ENCODE peak calls at places on chromosomes 7 and 10, in four cellular contexts. G, M, C and Z are unnamed samples.

GRCh38 chr10:6176691-6177231 is 26.0 kb upstream of the PFKFB3 start:
- DNase-seq in G (peak), M (no peak), C (no peak), Z (no peak)

GRCh38 chr7:89002942-89003618 is 207.5 kb upstream of the TEX47 start:
- DNase-seq in G (no peak), M (no peak), C (no peak), Z (no peak)

GRCh38 chr7:141358376-141358775 is 192.8 kb upstream of the AGK start:
- DNase-seq in G (no peak), M (no peak), C (no peak), Z (no peak)

GRCh38 chr7:26399747-26400146 is 108.1 kb downstream of the SNX10 start:
- DNase-seq in G (no peak), M (no peak), C (no peak), Z (no peak)

GRCh38 chr10:113202011-113202410 is 252.0 kb downstream of the TCF7L2 start:
- DNase-seq in G (no peak), M (no peak), C (no peak), Z (no peak)

GRCh38 chr7:151005566-151005965 is 14.7 kb downstream of the NOS3 start:
- DNase-seq in G (no peak), M (no peak), C (no peak), Z (no peak)

GRCh38 chr10:88820990-88821389 is 18.5 kb downstream of the LIPM start:
- DNase-seq in G (peak), M (no peak), C (peak), Z (peak)

GRCh38 chr7:101882595-101883564 is 65.5 kb downstream of the CUX1 start:
- DNase-seq in G (peak), M (peak), C (peak), Z (peak)

GRCh38 chr7:141992154-141992553 is 3.5 kb upstream of the MGAM start:
- DNase-seq in G (no peak), M (no peak), C (no peak), Z (no peak)

GRCh38 chr10:113126506-113127192 is 176.6 kb downstream of the TCF7L2 start:
- DNase-seq in G (peak), M (peak), C (peak), Z (peak)

GRCh38 chr7:44215531-44215930 is 14.8 kb downstream of the YKT6 start:
- DNase-seq in G (no peak), M (peak), C (no peak), Z (no peak)

GRCh38 chr10:132103116-132103910 is 37.6 kb downstream of the JAKMIP3 start:
- DNase-seq in G (no peak), M (peak), C (no peak), Z (no peak)

GRCh38 chr10:14953452-14954000 is 370 bp downstream of the DCLRE1C start:
- DNase-seq in G (peak), M (peak), C (peak), Z (peak)

GRCh38 chr10:3783721-3784432 is 1.1 kb downstream of the KLF6 start:
- DNase-seq in G (peak), M (no peak), C (no peak), Z (no peak)

GRCh38 chr10:112389147-112389822 is 15.4 kb downstream of the ACSL5 start:
- DNase-seq in G (peak), M (no peak), C (peak), Z (no peak)

GRCh38 chr7:33707427-33707826 is 197.9 kb upstream of the BMPER start:
- DNase-seq in G (no peak), M (no peak), C (no peak), Z (no peak)

GRCh38 chr7:55258631-55259030 is 106.5 kb upstream of the LANCL2 start:
- DNase-seq in G (no peak), M (no peak), C (no peak), Z (no peak)

GRCh38 chr7:12839508-12840153 is 152.2 kb downstream of the ARL4A start:
- DNase-seq in G (no peak), M (no peak), C (no peak), Z (no peak)

GRCh38 chr7:146119016-146119415 is 2.4 kb downstream of the CNTNAP2 start:
- DNase-seq in G (no peak), M (no peak), C (no peak), Z (no peak)

GRCh38 chr7:43071604-43072003 is 40.8 kb upstream of the HECW1 start:
- DNase-seq in G (peak), M (no peak), C (no peak), Z (no peak)

GRCh38 chr10:48776528-48776927 is 91.9 kb downstream of the WDFY4 start:
- DNase-seq in G (no peak), M (no peak), C (no peak), Z (no peak)

GRCh38 chr7:141708053-141708452 is at the start of gene WEE2:
- DNase-seq in G (no peak), M (no peak), C (no peak), Z (no peak)

GRCh38 chr7:47435889-47436312 is 146.0 kb downstream of the TNS3 start:
- DNase-seq in G (peak), M (no peak), C (peak), Z (peak)

GRCh38 chr10:128686638-128687278 is 560.5 kb upstream of the MKI67 start:
- DNase-seq in G (no peak), M (no peak), C (no peak), Z (no peak)

GRCh38 chr10:48910557-48910956 is 29.1 kb downstream of the LRRC18 start:
- DNase-seq in G (no peak), M (no peak), C (no peak), Z (no peak)

GRCh38 chr7:30469303-30469702 is 9.3 kb downstream of the NOD1 start:
- DNase-seq in G (peak), M (no peak), C (peak), Z (peak)

GRCh38 chr7:78437118-78437517 is 638.5 kb downstream of the PHTF2 start:
- DNase-seq in G (peak), M (no peak), C (no peak), Z (peak)

GRCh38 chr7:22255834-22256233 is 101.1 kb downstream of the RAPGEF5 start:
- DNase-seq in G (no peak), M (no peak), C (no peak), Z (no peak)

GRCh38 chr10:86962981-86963310 is 4.5 kb downstream of the SNCG start:
- DNase-seq in G (no peak), M (no peak), C (no peak), Z (no peak)

GRCh38 chr10:122237326-122237725 is 33.8 kb upstream of the BTBD16 start:
- DNase-seq in G (no peak), M (no peak), C (no peak), Z (no peak)

GRCh38 chr10:13759167-13759566 is 172.4 kb downstream of the PRPF18 start:
- DNase-seq in G (peak), M (no peak), C (no peak), Z (no peak)

GRCh38 chr10:11058965-11059364 is 41.3 kb downstream of the CELF2 start:
- DNase-seq in G (peak), M (no peak), C (peak), Z (peak)

GRCh38 chr7:54799792-54800191 is 40.8 kb upstream of the SEC61G start:
- DNase-seq in G (no peak), M (no peak), C (no peak), Z (no peak)

GRCh38 chr10:60718891-60719290 is 59.4 kb upstream of the CDK1 start:
- DNase-seq in G (no peak), M (no peak), C (peak), Z (no peak)
- TF ChIP-seq CTCF in G (no peak), M (no peak), C (no peak), Z (no peak)

GRCh38 chr7:2231992-2232765 is 566 bp downstream of the MAD1L1 start:
- DNase-seq in G (no peak), M (peak), C (no peak), Z (no peak)
- H3K27ac ChIP-seq in G (peak), M (no peak), C (peak), Z (no peak)

DNA sequence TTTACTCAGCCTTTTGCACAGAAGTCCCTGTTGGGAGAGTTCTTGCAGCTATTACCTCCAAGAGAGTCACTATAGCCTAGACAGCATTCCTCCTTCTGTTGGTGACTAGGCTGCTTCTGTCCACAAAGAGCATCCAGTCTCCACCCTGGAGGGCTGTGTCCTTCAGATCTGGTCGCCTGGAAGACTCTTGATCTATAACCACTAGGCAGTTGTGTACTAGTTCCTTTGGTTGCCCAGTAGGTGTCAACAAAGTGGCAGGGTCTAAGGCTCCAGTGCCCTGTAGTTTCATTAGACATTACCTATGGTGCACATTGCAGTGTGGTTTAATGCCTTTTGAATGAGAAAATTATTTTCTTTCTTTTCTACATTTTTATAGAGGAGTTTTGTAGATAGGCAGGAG is 11.3 kb upstream of the AKR1C2 start:
- DNase-seq in G (no peak), M (no peak), C (no peak), Z (no peak)
- TF ChIP-seq CTCF in G (no peak), M (peak), C (no peak), Z (no peak)

GRCh38 chr10:92124020-92124419 is 166.9 kb downstream of the CPEB3 start:
- DNase-seq in G (no peak), M (no peak), C (no peak), Z (no peak)
- H3K27ac ChIP-seq in G (no peak), M (peak), C (no peak), Z (no peak)

GRCh38 chr10:54402576-54402975 is 398.5 kb downstream of the PCDH15 start:
- DNase-seq in G (peak), M (no peak), C (peak), Z (no peak)
- TF ChIP-seq CTCF in G (peak), M (peak), C (peak), Z (peak)

DNA sequence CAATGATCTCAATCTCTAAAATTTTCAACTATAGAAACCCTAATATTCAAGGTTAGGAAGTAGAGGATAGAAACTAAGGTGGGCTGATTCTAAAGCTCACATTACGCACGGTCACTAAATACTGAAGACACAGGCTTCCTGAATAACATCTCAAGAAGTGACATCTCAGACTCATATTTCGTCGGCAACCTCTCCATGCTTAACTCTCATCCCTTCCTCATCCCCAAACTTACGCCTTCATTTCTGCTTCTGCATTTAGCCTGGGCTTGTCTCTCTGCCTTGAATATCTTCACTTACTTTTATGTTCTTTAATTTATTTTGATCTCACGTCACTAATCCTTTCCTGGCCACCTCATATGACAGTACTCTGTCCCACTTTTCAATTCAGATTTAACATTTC is 9.2 kb downstream of the PGAM1 start:
- DNase-seq in G (no peak), M (no peak), C (no peak), Z (no peak)
- H3K27ac ChIP-seq in G (no peak), M (no peak), C (no peak), Z (no peak)

DNA sequence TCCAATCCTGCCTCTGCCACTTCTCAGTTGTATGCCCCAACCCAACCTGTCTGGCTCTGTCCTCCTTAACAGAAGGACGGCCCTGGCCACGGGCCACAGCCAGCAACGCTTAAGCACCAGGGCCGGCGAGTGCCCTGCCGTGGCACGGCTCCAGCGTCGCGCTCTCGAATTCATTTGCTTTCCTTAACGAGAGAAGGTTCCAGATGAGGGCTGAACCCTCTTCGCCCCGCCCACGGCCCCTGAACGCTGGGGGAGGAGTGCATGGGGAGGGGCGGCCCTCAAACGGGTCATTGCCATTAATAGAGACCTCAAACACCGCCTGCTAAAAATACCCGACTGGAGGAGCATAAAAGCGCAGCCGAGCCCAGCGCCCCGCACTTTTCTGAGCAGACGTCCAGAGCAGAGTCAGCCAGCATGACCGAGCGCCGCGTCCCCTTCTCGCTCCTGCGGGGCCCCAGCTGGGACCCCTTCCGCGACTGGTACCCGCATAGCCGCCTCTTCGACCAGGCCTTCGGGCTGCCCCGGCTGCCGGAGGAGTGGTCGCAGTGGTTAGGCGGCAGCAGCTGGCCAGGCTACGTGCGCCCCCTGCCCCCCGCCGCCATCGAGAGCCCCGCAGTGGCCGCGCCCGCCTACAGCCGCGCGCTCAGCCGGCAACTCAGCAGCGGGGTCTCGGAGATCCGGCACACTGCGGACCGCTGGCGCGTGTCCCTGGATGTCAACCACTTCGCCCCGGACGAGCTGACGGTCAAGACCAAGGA is at the start of gene HSPB1:
- DNase-seq in G (peak), M (peak), C (peak), Z (peak)
- TF ChIP-seq CTCF in G (peak), M (no peak), C (no peak), Z (no peak)